ENCODE peak calls at places on chromosome 9, in ten cellular contexts. N, C, P, G, I, M, D, F, W and J are unnamed samples.

GRCh38 chr9:34579097-34579818 is 10.3 kb downstream of the CNTFR start:
- DNase-seq in N (no peak), C (no peak), P (no peak), G (no peak), I (no peak), M (peak), D (no peak), F (no peak), W (no peak), J (no peak)

GRCh38 chr9:94553029-94553938 is 1.6 kb upstream of the PCAT7 start:
- DNase-seq in N (no peak), C (no peak), P (no peak), G (no peak), I (no peak), M (peak), D (no peak), F (peak), W (peak), J (no peak)

GRCh38 chr9:114655689-114656088 is 1.9 kb downstream of the TEX53 start:
- DNase-seq in N (no peak), C (no peak), P (no peak), G (no peak), I (no peak), M (no peak), D (peak), F (no peak), W (no peak), J (no peak)

GRCh38 chr9:85742630-85742928 is 825 bp upstream of the AGTPBP1 start:
- DNase-seq in N (no peak), C (no peak), P (peak), G (no peak), I (no peak), M (no peak), D (peak), F (no peak), W (peak), J (no peak)

GRCh38 chr9:31168161-31168560 is 1216.3 kb upstream of the ACO1 start:
- DNase-seq in N (no peak), C (no peak), P (peak), G (no peak), I (no peak), M (no peak), D (no peak), F (no peak), W (no peak), J (no peak)

GRCh38 chr9:33198163-33198562 is 31.0 kb upstream of the B4GALT1 start:
- DNase-seq in N (no peak), C (no peak), P (no peak), G (peak), I (peak), M (no peak), D (peak), F (no peak), W (no peak), J (no peak)

GRCh38 chr9:34459941-34460340 is 1.3 kb downstream of the DNAI1 start:
- DNase-seq in N (no peak), C (no peak), P (peak), G (no peak), I (no peak), M (no peak), D (peak), F (no peak), W (no peak), J (no peak)

GRCh38 chr9:128442150-128442549 is 13.7 kb upstream of the ODF2 start:
- DNase-seq in N (no peak), C (no peak), P (no peak), G (no peak), I (no peak), M (no peak), D (no peak), F (no peak), W (no peak), J (no peak)

GRCh38 chr9:16675131-16675530 is 195.3 kb downstream of the BNC2 start:
- DNase-seq in N (no peak), C (no peak), P (no peak), G (no peak), I (no peak), M (no peak), D (peak), F (no peak), W (peak), J (no peak)

GRCh38 chr9:106532616-106533015 is 330.4 kb upstream of the ZNF462 start:
- DNase-seq in N (no peak), C (no peak), P (no peak), G (no peak), I (no peak), M (peak), D (no peak), F (peak), W (no peak), J (no peak)

GRCh38 chr9:37465249-37466036 is at the start of gene ZBTB5:
- DNase-seq in N (peak), C (peak), P (peak), G (peak), I (peak), M (peak), D (peak), F (peak), W (peak), J (peak)

GRCh38 chr9:132973166-132973565 is 5.3 kb upstream of the GFI1B start:
- DNase-seq in N (no peak), C (no peak), P (no peak), G (no peak), I (no peak), M (no peak), D (no peak), F (no peak), W (no peak), J (no peak)

GRCh38 chr9:124256517-124257069 is 1.2 kb upstream of the NEK6 start:
- DNase-seq in N (no peak), C (peak), P (peak), G (no peak), I (peak), M (no peak), D (peak), F (no peak), W (peak), J (no peak)

GRCh38 chr9:115022760-115023434 is 92.5 kb upstream of the TNFSF8 start:
- DNase-seq in N (no peak), C (no peak), P (peak), G (no peak), I (no peak), M (no peak), D (peak), F (no peak), W (peak), J (no peak)

GRCh38 chr9:1222511-1222910 is 172.4 kb downstream of the DMRT2 start:
- DNase-seq in N (no peak), C (no peak), P (no peak), G (no peak), I (no peak), M (no peak), D (peak), F (no peak), W (no peak), J (no peak)

GRCh38 chr9:127341152-127341551 is 55.8 kb upstream of the SLC2A8 start:
- DNase-seq in N (no peak), C (no peak), P (no peak), G (no peak), I (peak), M (no peak), D (peak), F (no peak), W (no peak), J (no peak)

GRCh38 chr9:127102788-127103187 is 19.6 kb downstream of the ANGPTL2 start:
- DNase-seq in N (no peak), C (no peak), P (no peak), G (no peak), I (no peak), M (no peak), D (no peak), F (no peak), W (no peak), J (no peak)

GRCh38 chr9:106929471-106930198 is 66.7 kb downstream of the ZNF462 start:
- DNase-seq in N (no peak), C (peak), P (no peak), G (no peak), I (no peak), M (no peak), D (no peak), F (no peak), W (no peak), J (no peak)

GRCh38 chr9:71725590-71726338 is 42.5 kb downstream of the CEMIP2 start:
- DNase-seq in N (peak), C (peak), P (peak), G (no peak), I (no peak), M (no peak), D (peak), F (no peak), W (peak), J (peak)

GRCh38 chr9:4640027-4640426 is 22.1 kb upstream of the PLPP6 start:
- DNase-seq in N (peak), C (peak), P (no peak), G (no peak), I (no peak), M (peak), D (peak), F (no peak), W (peak), J (no peak)

GRCh38 chr9:77848897-77849296 is 182.7 kb downstream of the GNAQ start:
- DNase-seq in N (no peak), C (peak), P (peak), G (peak), I (peak), M (no peak), D (peak), F (no peak), W (peak), J (no peak)

GRCh38 chr9:121735065-121735791 is 83.8 kb downstream of the DAB2IP start:
- DNase-seq in N (peak), C (peak), P (peak), G (no peak), I (no peak), M (peak), D (peak), F (peak), W (peak), J (no peak)

GRCh38 chr9:13717356-13718057 is 438.0 kb upstream of the MPDZ start:
- DNase-seq in N (no peak), C (peak), P (no peak), G (no peak), I (no peak), M (no peak), D (peak), F (no peak), W (peak), J (no peak)

GRCh38 chr9:127919253-127919815 is 2.5 kb upstream of the ST6GALNAC4 start:
- DNase-seq in N (peak), C (peak), P (peak), G (peak), I (peak), M (no peak), D (peak), F (no peak), W (peak), J (peak)

GRCh38 chr9:110016340-110016739 is 191.6 kb downstream of the C9orf152 start:
- DNase-seq in N (no peak), C (peak), P (peak), G (no peak), I (no peak), M (no peak), D (peak), F (no peak), W (peak), J (no peak)

GRCh38 chr9:112570731-112571167 is 84.1 kb downstream of the KIAA1958 start:
- DNase-seq in N (no peak), C (no peak), P (no peak), G (no peak), I (no peak), M (no peak), D (no peak), F (no peak), W (no peak), J (no peak)

GRCh38 chr9:91899611-91900010 is 50.4 kb downstream of the ROR2 start:
- DNase-seq in N (no peak), C (no peak), P (no peak), G (no peak), I (no peak), M (no peak), D (no peak), F (no peak), W (no peak), J (no peak)

GRCh38 chr9:91900057-91900816 is 49.8 kb downstream of the ROR2 start:
- DNase-seq in N (peak), C (no peak), P (no peak), G (no peak), I (peak), M (peak), D (peak), F (no peak), W (no peak), J (no peak)

GRCh38 chr9:91896513-91897121 is 53.4 kb downstream of the ROR2 start:
- DNase-seq in N (peak), C (no peak), P (peak), G (peak), I (peak), M (no peak), D (peak), F (no peak), W (no peak), J (no peak)

GRCh38 chr9:91897201-91897600 is 52.8 kb downstream of the ROR2 start:
- DNase-seq in N (no peak), C (no peak), P (peak), G (no peak), I (no peak), M (no peak), D (peak), F (no peak), W (no peak), J (no peak)

DNA sequence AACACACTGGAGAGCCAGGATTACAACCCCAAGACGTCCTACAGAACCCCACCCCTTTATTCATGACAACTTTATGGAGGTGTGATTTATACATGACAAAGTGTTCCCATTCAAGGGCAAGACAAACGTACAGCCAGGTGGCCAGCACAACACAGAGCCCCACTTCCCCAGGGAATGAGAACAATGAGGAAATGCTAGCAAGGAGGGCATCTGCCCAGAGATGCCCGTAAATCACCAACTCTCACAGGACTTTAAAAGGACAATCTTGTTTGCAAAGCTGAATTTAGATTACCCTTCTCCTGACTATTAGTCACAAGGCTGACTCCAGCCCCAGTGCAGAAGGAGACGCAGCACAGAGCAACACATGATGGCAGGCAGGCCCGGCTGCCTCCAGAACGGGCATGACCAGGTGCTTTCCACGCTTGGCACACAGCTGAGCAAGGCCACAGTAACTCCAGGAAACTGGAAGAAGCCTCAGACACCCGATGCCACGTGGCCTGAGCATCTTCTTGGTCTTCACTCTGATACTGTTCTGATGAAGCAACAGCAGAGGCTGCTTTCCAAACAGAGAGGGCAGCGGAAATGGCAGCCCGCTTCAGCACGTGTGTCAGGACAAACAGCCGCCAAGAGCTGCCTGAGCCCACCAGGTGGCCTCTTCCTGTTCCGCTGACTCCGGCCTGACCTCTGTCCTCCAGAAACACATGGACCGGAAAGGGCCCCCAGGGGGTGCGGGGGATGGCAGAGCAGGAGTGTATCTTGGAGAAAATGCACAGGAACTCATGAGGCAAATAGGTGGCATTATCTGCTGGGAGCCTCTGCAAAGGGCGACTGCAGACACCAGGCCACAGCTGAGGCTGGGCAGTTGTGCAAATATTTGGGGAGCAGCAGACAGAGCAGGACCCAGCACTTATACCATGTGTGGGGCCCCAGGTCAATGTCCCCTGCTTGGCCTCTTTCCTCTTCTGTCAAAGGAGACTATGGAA is 51.3 kb downstream of the ROR2 start:
- DNase-seq in N (peak), C (no peak), P (no peak), G (peak), I (peak), M (peak), D (peak), F (no peak), W (no peak), J (no peak)
- H3K27ac ChIP-seq in N (peak), C (no peak), P (no peak), G (peak), I (peak), M (no peak), D (no peak), F (no peak), W (no peak), J (no peak)

GRCh38 chr9:96137666-96138429 is 164.1 kb downstream of the HSD17B3 start:
- DNase-seq in N (no peak), C (no peak), P (no peak), G (no peak), I (peak), M (no peak), D (peak), F (no peak), W (no peak), J (no peak)
- H3K27ac ChIP-seq in N (no peak), C (no peak), P (no peak), G (no peak), I (peak), M (no peak), D (peak), F (no peak), W (no peak), J (no peak)

DNA sequence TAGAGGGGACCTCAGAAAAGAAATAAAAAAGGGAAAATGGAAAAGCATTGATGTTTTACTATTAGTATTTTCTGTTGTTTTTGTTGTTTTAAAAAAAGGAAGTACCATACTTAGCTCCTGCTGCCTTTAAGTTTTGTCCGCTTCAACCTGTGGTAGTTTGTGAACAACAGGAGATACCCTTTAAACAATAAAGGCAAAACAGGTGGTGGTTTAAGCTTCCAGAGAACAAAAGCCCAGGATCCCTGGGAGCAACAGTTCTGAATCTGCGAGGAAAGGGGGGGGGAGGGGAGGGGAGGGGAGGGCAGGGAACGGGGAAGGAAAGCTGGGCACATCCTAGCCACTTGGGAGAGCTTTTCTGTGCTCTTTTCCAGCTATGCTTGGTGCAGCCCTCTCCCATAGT is 2.1 kb upstream of the PSIP1 start:
- DNase-seq in N (peak), C (no peak), P (no peak), G (no peak), I (no peak), M (peak), D (no peak), F (peak), W (no peak), J (no peak)
- H3K27ac ChIP-seq in N (no peak), C (no peak), P (no peak), G (no peak), I (no peak), M (peak), D (no peak), F (peak), W (peak), J (no peak)

GRCh38 chr9:11457809-11458785 is 845.3 kb upstream of the PTPRD start:
- DNase-seq in N (no peak), C (no peak), P (no peak), G (no peak), I (no peak), M (peak), D (no peak), F (peak), W (no peak), J (no peak)
- H3K27ac ChIP-seq in N (no peak), C (no peak), P (no peak), G (no peak), I (no peak), M (no peak), D (no peak), F (no peak), W (no peak), J (no peak)